ENCODE peak calls at places on chromosomes 13 and 19, in six cellular contexts. D is spleen, B is prostate gland, Y is Panc1, N is sigmoid colon, L is HepG2. C is an unnamed sample.

GRCh38 chr13:47548294-47548825 is 452.7 kb downstream of the SUCLA2 start:
- DNase-seq in B (no peak), L (no peak), N (no peak), Y (no peak), D (no peak), C (no peak)

GRCh38 chr13:80340643-80341097 is 256 bp downstream of the SPRY2 start:
- DNase-seq in D (no peak), Y (no peak), L (peak; percentile 18), B (no peak), N (peak; percentile 73), C (peak; percentile 65)

GRCh38 chr13:99992912-99993311 is 11.3 kb downstream of the ZIC2 start:
- DNase-seq in Y (no peak), B (no peak), D (no peak), L (no peak), N (no peak), C (no peak)

GRCh38 chr13:31970237-31970930 is 61.2 kb upstream of the FRY start:
- DNase-seq in B (no peak), D (no peak), N (no peak), Y (no peak), L (no peak), C (no peak)

GRCh38 chr19:16377521-16377920 is 52.9 kb downstream of the KLF2 start:
- DNase-seq in L (no peak), D (peak; percentile 73), N (no peak), Y (no peak), B (no peak), C (no peak)

GRCh38 chr19:41994521-41994971 is 516 bp upstream of the ATP1A3 start:
- DNase-seq in N (no peak), B (no peak), D (no peak), Y (no peak), L (no peak), C (no peak)

GRCh38 chr13:102721800-102722231 is 27.0 kb upstream of the METTL21C start:
- DNase-seq in Y (no peak), D (no peak), N (no peak), L (no peak), B (no peak), C (no peak)

GRCh38 chr19:35313614-35314013 is 15.4 kb upstream of the CD22 start:
- DNase-seq in N (no peak), Y (no peak), D (no peak), L (no peak), B (no peak), C (no peak)

GRCh38 chr19:10074153-10074552 is 12.0 kb upstream of the SHFL start:
- DNase-seq in N (no peak), D (no peak), B (no peak), Y (no peak), L (peak; percentile 60), C (no peak)

GRCh38 chr19:13094771-13095392 is 7.8 kb downstream of the LYL1 start:
- DNase-seq in N (no peak), D (peak; percentile 92), L (no peak), Y (no peak), B (no peak), C (no peak)

GRCh38 chr19:57708641-57709354 is at the start of gene ZNF154:
- DNase-seq in B (peak; percentile 30), L (no peak), D (peak; percentile 84), Y (no peak), N (peak; percentile 76), C (no peak)

GRCh38 chr13:97310809-97311436 is 88.8 kb downstream of the MBNL2 start:
- DNase-seq in B (no peak), Y (no peak), L (no peak), D (no peak), N (no peak), C (no peak)

GRCh38 chr13:99305180-99305965 is 1.8 kb downstream of the GPR183 start:
- DNase-seq in L (no peak), N (no peak), B (no peak), D (no peak), Y (no peak), C (no peak)

GRCh38 chr19:5220361-5220760 is 120.3 kb downstream of the PTPRS start:
- DNase-seq in D (no peak), N (no peak), L (no peak), Y (no peak), B (no peak), C (no peak)

GRCh38 chr13:43180837-43181236 is 157.5 kb downstream of the DNAJC15 start:
- DNase-seq in D (peak; percentile 73), L (no peak), B (no peak), N (no peak), Y (no peak), C (no peak)

GRCh38 chr19:33702606-33703437 is 81.1 kb downstream of the CHST8 start:
- DNase-seq in B (no peak), D (peak; percentile 61), L (no peak), N (no peak), Y (no peak), C (peak; percentile 39)

GRCh38 chr13:30164141-30164540 is 143.2 kb downstream of the KATNAL1 start:
- DNase-seq in D (no peak), L (no peak), B (no peak), Y (no peak), N (no peak), C (no peak)

GRCh38 chr13:82298110-82298509 is 1584.2 kb downstream of the SLITRK1 start:
- DNase-seq in N (no peak), Y (no peak), L (no peak), D (no peak), B (no peak), C (no peak)

GRCh38 chr19:5078666-5079409 is 109.9 kb downstream of the KDM4B start:
- DNase-seq in B (no peak), D (no peak), Y (no peak), L (no peak), N (no peak), C (no peak)

GRCh38 chr19:38072776-38073411 is 151.1 kb downstream of the DPF1 start:
- DNase-seq in N (no peak), Y (no peak), L (no peak), D (no peak), B (no peak), C (no peak)

GRCh38 chr19:39926170-39926755 is 8.2 kb downstream of the FCGBP start:
- DNase-seq in L (no peak), D (no peak), B (no peak), Y (no peak), N (no peak), C (peak; percentile 20)

GRCh38 chr13:42076309-42076713 is 27.9 kb downstream of the DGKH start:
- DNase-seq in Y (no peak), L (no peak), B (no peak), N (no peak), D (no peak), C (no peak)

GRCh38 chr19:6767081-6767356 is 216 bp downstream of the SH2D3A start:
- DNase-seq in D (no peak), N (no peak), Y (no peak), B (no peak), L (peak; percentile 55), C (no peak)

DNA sequence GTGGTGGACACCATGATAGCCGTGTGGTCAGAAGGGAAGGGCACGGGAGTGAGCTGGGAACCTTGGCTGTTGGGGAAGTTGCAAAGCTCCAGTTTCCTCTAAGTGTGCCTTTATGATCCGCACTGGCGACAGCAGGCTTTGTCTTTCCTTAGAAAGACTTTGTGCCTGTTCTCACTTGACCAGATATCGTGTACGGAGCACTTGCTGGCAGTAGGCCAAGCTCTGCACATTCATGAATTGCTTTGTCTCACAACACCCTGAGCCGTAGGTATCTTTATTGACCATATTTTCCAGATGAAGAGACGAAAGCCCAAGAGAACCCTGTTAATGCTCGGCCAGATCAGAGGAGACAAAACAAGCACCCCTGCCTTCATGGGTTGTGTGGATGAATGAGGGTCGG is 15.1 kb downstream of the CUL4A start:
- DNase-seq in Y (no peak), D (peak; percentile 10), B (peak; percentile 57), N (no peak), L (no peak), C (peak; percentile 44)
- TF ChIP-seq POLR2AphosphoS5 in Y (no peak), D (no peak), B (no peak), N (no peak), L (no peak), C (no peak)

DNA sequence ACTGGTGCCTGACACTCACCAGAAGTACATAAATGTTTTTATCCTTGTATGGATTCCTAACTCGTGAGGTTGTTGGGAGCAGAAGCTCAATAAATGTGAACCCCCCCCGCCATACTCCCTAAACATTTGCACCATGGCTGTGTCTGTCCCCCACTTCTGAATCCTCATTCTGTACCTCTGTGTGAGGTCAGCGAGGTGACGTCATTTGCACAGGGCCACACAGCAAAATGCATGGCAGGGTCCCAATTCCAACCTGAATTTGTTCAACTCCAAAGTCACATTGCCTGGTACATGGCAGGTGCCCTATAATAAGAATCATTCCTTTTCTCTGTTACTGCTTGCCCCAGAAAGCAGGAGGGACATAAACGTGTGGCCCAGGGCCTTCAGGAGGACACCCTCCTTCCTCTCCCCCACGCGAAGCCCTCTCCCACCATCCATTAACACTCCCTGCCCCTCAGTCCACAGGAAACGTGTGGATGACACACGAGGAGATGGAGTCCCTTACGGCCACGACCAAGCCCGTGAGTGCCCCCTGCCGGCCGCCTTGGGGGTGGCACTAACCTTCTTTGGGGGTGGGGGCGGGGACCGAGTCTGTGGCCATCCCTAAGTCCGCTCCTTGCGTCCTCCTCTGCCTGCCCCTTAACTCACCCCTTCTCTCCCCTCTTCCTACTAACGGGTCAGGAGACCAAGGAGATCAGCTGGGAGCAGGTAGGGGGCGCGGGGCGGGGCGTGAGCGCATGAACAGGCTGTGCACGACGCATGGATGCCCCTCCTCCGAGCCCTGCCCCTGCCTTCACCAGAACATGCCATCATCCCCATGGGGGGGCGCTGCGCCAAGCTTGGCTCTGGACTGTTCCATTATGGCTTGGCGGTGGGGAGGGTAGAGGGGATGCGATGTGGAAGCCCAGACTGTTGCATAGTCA is 9.4 kb downstream of the HRC start:
- DNase-seq in N (peak; percentile 83), B (peak; percentile 67), Y (peak; percentile 42), L (peak; percentile 48), D (peak; percentile 93), C (no peak)
- TF ChIP-seq POLR2AphosphoS5 in N (no peak), B (peak; percentile 43), Y (no peak), L (no peak), D (peak; percentile 21), C (no peak)

GRCh38 chr13:39385621-39386231 is 217.3 kb downstream of the LHFPL6 start:
- DNase-seq in B (no peak), D (no peak), N (no peak), Y (no peak), L (no peak), C (no peak)
- TF ChIP-seq POLR2AphosphoS5 in B (no peak), D (no peak), N (no peak), Y (no peak), L (no peak), C (no peak)

DNA sequence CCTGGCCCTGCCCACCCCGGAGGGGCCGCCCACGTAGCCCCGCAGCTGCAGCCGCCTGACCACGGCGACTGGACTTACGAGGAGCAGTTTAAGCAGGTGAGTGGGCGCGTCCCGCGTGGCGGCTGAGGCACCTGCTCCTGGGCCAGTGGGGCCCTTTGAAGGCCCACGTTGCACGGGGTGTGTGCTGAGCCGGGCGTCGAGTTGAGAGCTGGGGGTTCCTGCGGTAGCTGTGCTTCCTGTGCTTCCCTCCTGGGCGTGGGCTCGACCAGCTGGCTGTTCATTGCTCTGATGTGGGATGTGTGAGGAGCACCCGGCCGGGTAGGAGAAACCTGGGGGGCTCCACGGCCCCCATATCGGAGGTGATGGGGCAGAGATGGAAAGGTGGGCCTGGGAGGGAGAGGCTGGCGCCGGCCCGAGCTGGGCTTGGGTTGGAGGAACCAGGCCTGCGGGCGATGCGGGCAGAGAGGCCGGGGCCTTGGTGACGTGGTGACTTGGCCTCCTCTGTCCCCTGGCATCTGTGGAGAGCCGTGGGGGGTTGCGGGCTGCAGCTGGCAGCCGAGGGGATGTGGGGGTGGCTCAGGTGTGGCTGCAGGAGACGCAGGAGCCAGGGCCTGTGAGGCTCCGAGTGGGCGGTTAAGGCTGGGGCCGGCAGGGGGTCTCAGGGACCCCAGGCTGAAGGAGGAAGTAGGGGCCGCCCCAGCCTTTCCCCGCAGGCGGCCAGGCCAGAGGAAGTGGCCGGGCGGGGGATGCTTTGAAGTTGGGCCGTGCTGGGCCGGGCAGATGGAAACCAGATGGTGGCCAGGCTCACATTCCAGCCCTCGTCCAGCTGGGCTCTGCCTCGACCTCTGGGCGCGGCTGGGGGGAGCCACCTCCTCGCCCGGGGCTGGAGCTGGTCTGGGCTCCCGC is 7.1 kb downstream of the ARID3A start:
- DNase-seq in Y (no peak), N (peak; percentile 94), D (peak; percentile 86), B (no peak), L (no peak), C (no peak)
- TF ChIP-seq POLR2AphosphoS5 in Y (no peak), N (peak; percentile 89), D (peak; percentile 85), B (peak; percentile 19), L (no peak), C (no peak)